ENCODE peak calls at places on chromosomes 12 and 14, in five cellular contexts. C is endodermal cell, F is fibroblast of lung, X is neuronal stem cell, D is IMR-90. L is an unnamed sample.

GRCh38 chr14:91090733-91091132 is 23.1 kb upstream of the DGLUCY start:
- DNase-seq in D (no peak), C (no peak), F (no peak), X (no peak), L (no peak)

GRCh38 chr14:88437659-88438058 is 52.2 kb downstream of the SPATA7 start:
- DNase-seq in X (no peak), D (no peak), F (peak), C (no peak), L (no peak)

GRCh38 chr12:13038491-13039161 is 5.6 kb upstream of the FAM234B start:
- DNase-seq in C (no peak), D (peak), F (peak), X (no peak), L (peak)

GRCh38 chr14:33922125-33922524 is 28.7 kb downstream of the EGLN3 start:
- DNase-seq in D (no peak), C (no peak), X (no peak), F (no peak), L (no peak)

GRCh38 chr14:104460920-104461651 is 118.5 kb upstream of the C14orf180 start:
- DNase-seq in F (no peak), D (no peak), C (peak), X (peak), L (peak)

GRCh38 chr14:60169722-60170121 is 4.5 kb upstream of the DHRS7 start:
- DNase-seq in D (no peak), F (no peak), X (no peak), C (no peak), L (no peak)

GRCh38 chr12:127165567-127166392 is 1101.2 kb upstream of the TMEM132C start:
- DNase-seq in C (peak), D (peak), X (peak), F (peak), L (peak)

GRCh38 chr12:85273411-85274075 is 6.5 kb upstream of the ALX1 start:
- DNase-seq in X (peak), D (no peak), C (peak), F (no peak), L (no peak)

GRCh38 chr14:76113691-76114090 is 38.0 kb upstream of the GPATCH2L start:
- DNase-seq in X (no peak), C (peak), F (no peak), D (no peak), L (no peak)

GRCh38 chr12:124410354-124411175 is 115.7 kb downstream of the RFLNA start:
- DNase-seq in C (peak), X (no peak), F (no peak), D (peak), L (no peak)

GRCh38 chr12:109951136-109951535 is 45.0 kb downstream of the GIT2 start:
- DNase-seq in C (no peak), F (peak), X (no peak), D (peak), L (peak)

GRCh38 chr14:54350196-54350595 is 46.6 kb upstream of the CDKN3 start:
- DNase-seq in D (peak), F (peak), X (no peak), C (no peak), L (no peak)

GRCh38 chr14:101471723-101472517 is 89.4 kb upstream of the DIO3 start:
- DNase-seq in F (no peak), D (no peak), X (no peak), C (no peak), L (no peak)

GRCh38 chr12:51318846-51319570 is 5.0 kb downstream of the BIN2 start:
- DNase-seq in X (no peak), C (no peak), F (no peak), D (no peak), L (peak)

DNA sequence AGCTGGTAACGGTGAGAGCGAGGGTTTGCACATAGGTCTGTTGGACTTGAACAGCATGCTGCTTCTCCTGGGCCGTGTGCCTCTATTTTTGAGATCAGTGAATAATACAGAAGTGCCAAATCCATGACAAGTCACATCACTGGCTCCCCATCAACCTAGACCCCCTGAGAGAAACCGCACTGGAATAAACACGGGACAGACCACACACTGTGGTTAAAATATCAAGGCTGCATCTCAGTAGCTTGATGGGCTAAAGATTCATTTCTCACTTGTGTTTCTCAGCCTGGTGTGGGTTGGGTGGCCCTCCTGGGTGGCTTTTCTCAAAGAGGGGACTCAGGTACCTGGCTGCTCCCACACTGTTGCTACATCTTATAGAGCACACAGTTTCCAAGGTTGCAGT is 191.0 kb downstream of the DICER1 start:
- DNase-seq in C (no peak), F (no peak), D (no peak), X (no peak), L (no peak)
- H3K9ac ChIP-seq in C (no peak), F (no peak), D (no peak), X (no peak), L (no peak)

GRCh38 chr12:66049538-66050282 is 80.8 kb downstream of the LLPH start:
- DNase-seq in F (peak), D (peak), X (no peak), C (no peak), L (peak)

GRCh38 chr12:66048843-66049537 is 81.6 kb downstream of the LLPH start:
- DNase-seq in C (no peak), F (peak), D (peak), X (no peak), L (peak)

GRCh38 chr12:66050610-66051009 is 79.9 kb downstream of the LLPH start:
- DNase-seq in D (no peak), X (no peak), C (no peak), F (no peak), L (no peak)

GRCh38 chr12:66050283-66050576 is 80.3 kb downstream of the LLPH start:
- DNase-seq in C (no peak), F (no peak), X (no peak), D (no peak), L (no peak)

GRCh38 chr12:66048218-66048842 is 82.2 kb downstream of the LLPH start:
- DNase-seq in X (no peak), D (no peak), C (no peak), F (no peak), L (no peak)
- H3K9ac ChIP-seq in X (no peak), D (no peak), C (no peak), F (no peak), L (no peak)

GRCh38 chr12:38155020-38155395 is 161.6 kb upstream of the ALG10B start:
- DNase-seq in D (no peak), C (no peak), X (no peak), F (no peak), L (no peak)
- H3K9ac ChIP-seq in D (no peak), C (no peak), X (no peak), F (no peak), L (no peak)

DNA sequence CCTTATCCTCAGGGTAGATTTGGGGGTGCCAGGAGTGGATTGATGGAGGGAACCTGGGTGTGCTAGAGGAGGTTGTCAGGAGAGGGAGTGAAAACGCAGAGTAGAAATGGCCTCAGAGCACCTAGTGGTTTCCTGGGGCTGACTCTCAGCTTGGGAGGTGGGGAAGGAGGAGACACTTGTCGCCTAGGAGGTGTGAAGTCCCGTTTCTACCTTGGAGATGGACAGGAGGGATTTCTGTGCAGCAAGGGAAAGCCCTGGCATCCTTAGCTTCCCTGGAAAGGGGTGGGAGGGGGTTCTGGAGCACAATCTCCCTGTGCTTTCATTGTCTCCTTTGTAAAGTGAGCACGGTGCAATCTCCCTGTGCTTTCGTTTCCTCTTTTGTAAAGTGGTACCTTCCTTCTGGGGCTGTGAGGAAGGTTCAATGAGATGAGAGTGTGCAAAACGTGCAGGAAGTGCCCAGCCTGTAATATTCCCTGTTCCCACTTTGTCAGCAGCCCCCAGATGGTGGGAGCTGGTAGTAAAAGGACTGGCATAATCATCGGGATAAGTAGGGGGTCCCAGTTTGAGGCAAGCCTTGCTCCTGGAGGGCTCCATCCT is 1.6 kb downstream of the OAS3 start:
- DNase-seq in F (no peak), C (no peak), D (no peak), X (no peak), L (no peak)
- H3K9ac ChIP-seq in F (no peak), C (no peak), D (no peak), X (no peak), L (peak)

GRCh38 chr14:84749191-84749945 is 780.6 kb upstream of the FLRT2 start:
- DNase-seq in D (no peak), F (no peak), C (no peak), X (no peak), L (peak)

GRCh38 chr14:84750284-84750683 is 779.7 kb upstream of the FLRT2 start:
- DNase-seq in C (no peak), X (no peak), F (no peak), D (no peak), L (no peak)

GRCh38 chr14:84751745-84752144 is 778.2 kb upstream of the FLRT2 start:
- DNase-seq in X (no peak), F (no peak), D (no peak), C (no peak), L (no peak)

GRCh38 chr14:84750763-84751554 is 779.0 kb upstream of the FLRT2 start:
- DNase-seq in C (no peak), D (peak), X (no peak), F (peak), L (peak)
- H3K9ac ChIP-seq in C (no peak), D (no peak), X (no peak), F (no peak), L (no peak)

GRCh38 chr12:53352331-53353258 is 16.4 kb upstream of the SP7 start:
- DNase-seq in C (peak), D (peak), F (peak), X (peak), L (peak)
- H3K9ac ChIP-seq in C (no peak), D (no peak), F (no peak), X (no peak), L (no peak)

GRCh38 chr12:58580095-58580494 is 340.2 kb downstream of the LRIG3 start:
- DNase-seq in F (no peak), X (no peak), D (peak), C (no peak), L (no peak)

GRCh38 chr12:58583956-58584355 is 336.3 kb downstream of the LRIG3 start:
- DNase-seq in F (no peak), X (no peak), C (no peak), D (no peak), L (no peak)

GRCh38 chr12:58586762-58587161 is 333.5 kb downstream of the LRIG3 start:
- DNase-seq in C (no peak), X (no peak), D (no peak), F (no peak), L (no peak)

GRCh38 chr12:58584885-58585284 is 335.4 kb downstream of the LRIG3 start:
- DNase-seq in F (peak), X (no peak), D (peak), C (no peak), L (peak)

GRCh38 chr12:58583541-58583940 is 336.8 kb downstream of the LRIG3 start:
- DNase-seq in F (peak), D (peak), C (no peak), X (peak), L (peak)
- H3K9ac ChIP-seq in F (no peak), D (no peak), C (no peak), X (no peak), L (peak)

L was measured in adipocyte.